ENCODE peak calls at places on chromosomes 1 and 21, in six cellular contexts. One of them, this sample, is unnamed.

GRCh38 chr21:46082638-46083270 is 15.2 kb upstream of the COL6A2 start:
- DNase-seq in fibroblast of pulmonary artery: no peak
- DNase-seq in T-helper 22 cell: no peak
- DNase-seq in glomerular endothelial cell: no peak
- DNase-seq in ELR: no peak
- DNase-seq in activated naive CD8-positive, alpha-beta T cell treated with anti-CD3 and anti-CD28 coated beads for 36 hours: no peak
- DNase-seq in this sample: no peak

GRCh38 chr1:18234790-18235242 is 127.2 kb downstream of the IGSF21 start:
- DNase-seq in glomerular endothelial cell: no peak
- DNase-seq in fibroblast of pulmonary artery: peak
- DNase-seq in ELR: peak
- DNase-seq in T-helper 22 cell: no peak
- DNase-seq in activated naive CD8-positive, alpha-beta T cell treated with anti-CD3 and anti-CD28 coated beads for 36 hours: peak
- DNase-seq in this sample: no peak

GRCh38 chr1:56180806-56181205 is 398.6 kb downstream of the PLPP3 start:
- DNase-seq in T-helper 22 cell: no peak
- DNase-seq in ELR: no peak
- DNase-seq in glomerular endothelial cell: no peak
- DNase-seq in fibroblast of pulmonary artery: peak
- DNase-seq in activated naive CD8-positive, alpha-beta T cell treated with anti-CD3 and anti-CD28 coated beads for 36 hours: no peak
- DNase-seq in this sample: no peak

GRCh38 chr1:162631546-162632233 is 574 bp upstream of the DDR2 start:
- DNase-seq in glomerular endothelial cell: no peak
- DNase-seq in fibroblast of pulmonary artery: peak
- DNase-seq in T-helper 22 cell: no peak
- DNase-seq in activated naive CD8-positive, alpha-beta T cell treated with anti-CD3 and anti-CD28 coated beads for 36 hours: no peak
- DNase-seq in ELR: peak
- DNase-seq in this sample: no peak

GRCh38 chr21:32597205-32597604 is 11.9 kb upstream of the TCP10L start:
- DNase-seq in T-helper 22 cell: no peak
- DNase-seq in fibroblast of pulmonary artery: peak
- DNase-seq in ELR: peak
- DNase-seq in glomerular endothelial cell: peak
- DNase-seq in activated naive CD8-positive, alpha-beta T cell treated with anti-CD3 and anti-CD28 coated beads for 36 hours: no peak
- DNase-seq in this sample: no peak

GRCh38 chr1:41241748-41242644 is at the start of gene SCMH1:
- DNase-seq in glomerular endothelial cell: no peak
- DNase-seq in fibroblast of pulmonary artery: peak
- DNase-seq in activated naive CD8-positive, alpha-beta T cell treated with anti-CD3 and anti-CD28 coated beads for 36 hours: peak
- DNase-seq in T-helper 22 cell: peak
- DNase-seq in ELR: peak
- DNase-seq in this sample: peak

GRCh38 chr21:34166468-34166867 is 93.1 kb downstream of the MRPS6 start:
- DNase-seq in glomerular endothelial cell: no peak
- DNase-seq in fibroblast of pulmonary artery: no peak
- DNase-seq in activated naive CD8-positive, alpha-beta T cell treated with anti-CD3 and anti-CD28 coated beads for 36 hours: peak
- DNase-seq in ELR: no peak
- DNase-seq in T-helper 22 cell: no peak
- DNase-seq in this sample: no peak

GRCh38 chr1:102970496-102971078 is 137.7 kb downstream of the COL11A1 start:
- DNase-seq in ELR: peak
- DNase-seq in activated naive CD8-positive, alpha-beta T cell treated with anti-CD3 and anti-CD28 coated beads for 36 hours: no peak
- DNase-seq in glomerular endothelial cell: peak
- DNase-seq in T-helper 22 cell: no peak
- DNase-seq in fibroblast of pulmonary artery: peak
- DNase-seq in this sample: no peak

GRCh38 chr1:54415986-54416385 is 9.8 kb upstream of the SSBP3 start:
- DNase-seq in glomerular endothelial cell: no peak
- DNase-seq in T-helper 22 cell: no peak
- DNase-seq in fibroblast of pulmonary artery: no peak
- DNase-seq in ELR: no peak
- DNase-seq in activated naive CD8-positive, alpha-beta T cell treated with anti-CD3 and anti-CD28 coated beads for 36 hours: no peak
- DNase-seq in this sample: no peak

GRCh38 chr1:23013657-23014056 is 2.0 kb downstream of the TEX46 start:
- DNase-seq in ELR: no peak
- DNase-seq in fibroblast of pulmonary artery: no peak
- DNase-seq in glomerular endothelial cell: no peak
- DNase-seq in T-helper 22 cell: no peak
- DNase-seq in activated naive CD8-positive, alpha-beta T cell treated with anti-CD3 and anti-CD28 coated beads for 36 hours: no peak
- DNase-seq in this sample: no peak

GRCh38 chr1:163072658-163073057 is 3.5 kb downstream of the RGS4 start:
- DNase-seq in T-helper 22 cell: no peak
- DNase-seq in glomerular endothelial cell: no peak
- DNase-seq in fibroblast of pulmonary artery: peak
- DNase-seq in activated naive CD8-positive, alpha-beta T cell treated with anti-CD3 and anti-CD28 coated beads for 36 hours: no peak
- DNase-seq in ELR: peak
- DNase-seq in this sample: no peak

GRCh38 chr1:9101510-9102146 is 27.3 kb downstream of the GPR157 start:
- DNase-seq in activated naive CD8-positive, alpha-beta T cell treated with anti-CD3 and anti-CD28 coated beads for 36 hours: peak
- DNase-seq in T-helper 22 cell: no peak
- DNase-seq in glomerular endothelial cell: no peak
- DNase-seq in fibroblast of pulmonary artery: peak
- DNase-seq in ELR: peak
- DNase-seq in this sample: no peak